ENCODE peak calls at places on chromosome 4, in five cellular contexts. C is cardiac muscle cell, Q is neuronal stem cell, L is HCT116, G is body of pancreas. N is an unnamed sample. For H3K4me1, the result is how much of the 10 kb centered on the place peaks cover.

GRCh38 chr4:17657849-17658248 is 43.4 kb downstream of the MED28 start:
- DNase-seq in C (no peak), Q (no peak), L (no peak), G (no peak), N (no peak)

GRCh38 chr4:127015616-127016015 is 617.1 kb upstream of the INTU start:
- DNase-seq in C (no peak), Q (peak), L (no peak), G (no peak), N (no peak)

GRCh38 chr4:114108869-114109268 is 129.4 kb upstream of the ARSJ start:
- DNase-seq in C (no peak), Q (no peak), L (peak), G (no peak), N (no peak)

GRCh38 chr4:71595576-71596108 is 188.2 kb downstream of the GC start:
- DNase-seq in C (peak), Q (no peak), L (no peak), G (no peak), N (no peak)

GRCh38 chr4:173074501-173074946 is 94.1 kb upstream of the GALNT7 start:
- DNase-seq in C (peak), Q (peak), L (peak), G (peak), N (peak)

GRCh38 chr4:98514930-98515809 is 143.2 kb downstream of the TSPAN5 start:
- DNase-seq in C (no peak), Q (no peak), L (no peak), G (no peak), N (peak)

GRCh38 chr4:10619220-10619619 is 65.3 kb downstream of the CLNK start:
- DNase-seq in C (no peak), Q (no peak), L (peak), G (no peak), N (peak)

GRCh38 chr4:95386410-95386809 is 162.4 kb downstream of the UNC5C start:
- DNase-seq in C (no peak), Q (no peak), L (no peak), G (no peak), N (no peak)

GRCh38 chr4:95466791-95467190 is 82.0 kb downstream of the UNC5C start:
- DNase-seq in C (no peak), Q (no peak), L (no peak), G (no peak), N (no peak)

GRCh38 chr4:60865238-60865637 is 334.9 kb upstream of the ADGRL3 start:
- DNase-seq in C (peak), Q (no peak), L (no peak), G (no peak), N (no peak)

GRCh38 chr4:37434469-37434868 is 189.9 kb downstream of the NWD2 start:
- DNase-seq in C (peak), Q (no peak), L (peak), G (no peak), N (peak)

GRCh38 chr4:169283114-169283509 is 12.4 kb upstream of the SH3RF1 start:
- DNase-seq in C (peak), Q (no peak), L (no peak), G (no peak), N (no peak)

GRCh38 chr4:19684079-19684478 is 567.6 kb upstream of the SLIT2 start:
- DNase-seq in C (no peak), Q (no peak), L (no peak), G (no peak), N (peak)

GRCh38 chr4:133186210-133186609 is 37.1 kb downstream of the PCDH10 start:
- DNase-seq in C (no peak), Q (no peak), L (no peak), G (no peak), N (no peak)

GRCh38 chr4:139523076-139523475 is 32.9 kb downstream of the SETD7 start:
- DNase-seq in C (peak), Q (no peak), L (no peak), G (no peak), N (no peak)

GRCh38 chr4:62881901-62882300 is 1527.3 kb downstream of the TECRL start:
- DNase-seq in C (no peak), Q (no peak), L (no peak), G (no peak), N (no peak)

GRCh38 chr4:57102050-57102564 is 8.1 kb downstream of the IGFBP7 start:
- DNase-seq in C (peak), Q (no peak), L (no peak), G (peak), N (peak)

GRCh38 chr4:4379540-4380087 is 7.3 kb upstream of the NSG1 start:
- DNase-seq in C (no peak), Q (no peak), L (no peak), G (no peak), N (no peak)

GRCh38 chr4:119300072-119300387 is 21.9 kb downstream of the FABP2 start:
- DNase-seq in C (peak), Q (no peak), L (no peak), G (peak), N (peak)

GRCh38 chr4:148730766-148731165 is 288.6 kb upstream of the NR3C2 start:
- DNase-seq in C (no peak), Q (no peak), L (no peak), G (no peak), N (no peak)

GRCh38 chr4:119536572-119537528 is 91.8 kb downstream of the PDE5A start:
- DNase-seq in C (peak), Q (no peak), L (no peak), G (no peak), N (no peak)

DNA sequence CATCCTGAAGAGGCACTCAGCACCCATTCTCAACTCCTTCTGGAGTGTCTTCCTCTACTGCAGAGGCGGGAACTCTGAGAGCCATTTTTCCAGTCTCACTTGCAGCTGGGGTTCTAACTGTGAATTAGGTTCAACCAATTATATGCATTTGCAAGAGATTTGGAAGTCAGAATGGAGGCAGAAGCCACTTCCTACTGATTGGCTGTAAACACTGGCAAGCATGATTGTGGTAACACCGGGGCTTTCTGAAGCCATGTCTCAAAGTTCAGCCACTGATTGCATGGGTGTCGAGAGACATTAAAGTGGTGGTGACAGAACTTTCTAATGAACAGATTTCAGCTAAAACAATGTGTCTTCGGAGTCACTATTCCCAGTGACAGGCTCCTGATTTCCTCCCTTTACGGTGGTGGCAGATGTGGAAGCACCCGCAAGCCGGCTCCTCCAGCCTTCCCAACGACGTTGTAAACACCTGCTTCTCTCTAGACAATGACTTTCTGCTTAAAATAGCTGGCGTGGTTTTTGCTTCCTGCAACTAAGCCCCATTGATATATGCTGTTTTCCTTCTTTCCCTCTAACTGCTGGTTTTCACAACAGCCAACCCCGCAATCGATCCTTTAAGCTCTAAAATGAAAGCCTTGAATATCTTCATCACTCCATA is 92.0 kb downstream of the IRF2 start:
- DNase-seq in C (no peak), Q (no peak), L (no peak), G (no peak), N (peak)
- H3K27ac ChIP-seq in C (no peak), Q (no peak), L (no peak), G (peak), N (peak)

GRCh38 chr4:53889335-53890084 is 174.9 kb downstream of the CHIC2 start:
- DNase-seq in C (peak), Q (no peak), L (no peak), G (no peak), N (no peak)
- H3K4me1 ChIP-seq in C (under half), Q (under half), L (under half), G (under half), N (under half)

GRCh38 chr4:38695844-38696243 is 31.8 kb downstream of the KLF3 start:
- DNase-seq in C (no peak), Q (no peak), L (no peak), G (no peak), N (no peak)

GRCh38 chr4:38694330-38694729 is 30.3 kb downstream of the KLF3 start:
- DNase-seq in C (no peak), Q (no peak), L (no peak), G (no peak), N (no peak)

GRCh38 chr4:38692421-38692820 is 28.4 kb downstream of the KLF3 start:
- DNase-seq in C (no peak), Q (no peak), L (no peak), G (no peak), N (no peak)

GRCh38 chr4:38691251-38692008 is 27.4 kb downstream of the KLF3 start:
- DNase-seq in C (peak), Q (no peak), L (no peak), G (no peak), N (no peak)

DNA sequence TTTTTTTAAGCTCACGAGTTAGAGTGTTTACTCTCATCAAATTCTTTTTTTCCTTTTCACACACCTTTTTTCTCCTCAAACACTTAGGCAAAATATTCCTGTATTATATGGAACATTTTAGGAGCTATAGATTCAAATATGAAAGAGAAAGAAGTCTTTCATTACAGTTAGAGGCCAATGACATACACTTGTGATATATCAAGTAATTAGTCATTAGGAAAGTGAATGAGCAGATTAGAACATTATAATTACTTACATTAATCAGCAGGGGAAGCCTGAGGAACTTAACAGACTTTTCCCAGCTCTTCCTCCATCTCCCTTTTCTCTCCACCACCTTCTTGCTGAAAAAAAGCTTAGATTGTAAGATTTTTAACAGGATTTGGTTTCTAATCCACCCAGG is 29.5 kb downstream of the KLF3 start:
- DNase-seq in C (no peak), Q (no peak), L (no peak), G (no peak), N (no peak)
- H3K27ac ChIP-seq in C (no peak), Q (no peak), L (no peak), G (no peak), N (no peak)

GRCh38 chr4:154616731-154617130 is 4.3 kb upstream of the FGG start:
- DNase-seq in C (no peak), Q (no peak), L (no peak), G (no peak), N (no peak)

GRCh38 chr4:154617820-154618317 is 5.4 kb upstream of the FGG start:
- DNase-seq in C (no peak), Q (no peak), L (no peak), G (no peak), N (no peak)

GRCh38 chr4:154614306-154614705 is 1.9 kb upstream of the FGG start:
- DNase-seq in C (no peak), Q (no peak), L (no peak), G (no peak), N (no peak)

GRCh38 chr4:154615211-154615610 is 2.8 kb upstream of the FGG start:
- DNase-seq in C (no peak), Q (no peak), L (no peak), G (no peak), N (no peak)

DNA sequence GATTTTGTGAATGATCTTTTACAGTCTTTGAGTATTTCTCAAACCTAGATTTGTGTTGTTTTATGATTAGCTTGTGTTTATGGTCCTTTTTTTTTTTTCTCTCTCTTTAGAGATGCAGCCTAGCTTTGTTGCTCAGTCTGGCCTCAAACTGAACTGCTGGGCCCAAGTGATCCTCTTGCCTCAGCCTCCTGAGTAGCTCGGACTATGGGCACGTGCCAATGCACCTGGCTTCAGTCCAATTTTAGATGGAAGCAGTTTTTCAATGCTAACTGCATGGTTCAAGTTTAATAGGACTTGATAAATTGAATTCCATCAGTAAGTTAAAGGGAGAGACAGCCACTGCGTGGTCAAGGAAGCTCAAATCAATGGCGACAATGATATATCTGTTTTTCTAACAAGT is 3.8 kb upstream of the FGG start:
- DNase-seq in C (no peak), Q (no peak), L (no peak), G (no peak), N (no peak)
- H3K4me1 ChIP-seq in C (under half), Q (under half), L (under half), G (under half), N (under half)

GRCh38 chr4:6576512-6576911 is 1.5 kb downstream of the MAN2B2 start:
- DNase-seq in C (no peak), Q (no peak), L (no peak), G (peak), N (no peak)
- H3K27ac ChIP-seq in C (no peak), Q (no peak), L (no peak), G (peak), N (no peak)

N was measured in SJCRH30.